ENCODE peak calls at places on chromosomes 5 and 9, in ten cellular contexts. One of them, this sample, is unnamed.

GRCh38 chr5:178998441-178998840 is 3.3 kb upstream of the GRM6 start:
- DNase-seq in small intestine: no peak
- DNase-seq in hepatocyte: no peak
- DNase-seq in GM23248: no peak
- DNase-seq in uterus: no peak
- DNase-seq in effector memory CD4-positive, alpha-beta T cell: no peak
- DNase-seq in HepG2: no peak
- DNase-seq in foreskin fibroblast: no peak
- DNase-seq in fibroblast of pulmonary artery: no peak
- DNase-seq in left ventricle myocardium inferior: no peak
- DNase-seq in this sample: no peak

GRCh38 chr5:139806726-139807646 is 11.4 kb downstream of the PSD2 start:
- DNase-seq in hepatocyte: no peak
- DNase-seq in fibroblast of pulmonary artery: no peak
- DNase-seq in uterus: no peak
- DNase-seq in left ventricle myocardium inferior: peak
- DNase-seq in small intestine: no peak
- DNase-seq in HepG2: no peak
- DNase-seq in foreskin fibroblast: no peak
- DNase-seq in effector memory CD4-positive, alpha-beta T cell: no peak
- DNase-seq in GM23248: no peak
- DNase-seq in this sample: peak

GRCh38 chr9:108687360-108687981 is 168.3 kb downstream of the ACTL7B start:
- DNase-seq in hepatocyte: peak
- DNase-seq in small intestine: no peak
- DNase-seq in foreskin fibroblast: no peak
- DNase-seq in fibroblast of pulmonary artery: peak
- DNase-seq in left ventricle myocardium inferior: no peak
- DNase-seq in uterus: no peak
- DNase-seq in GM23248: peak
- DNase-seq in HepG2: no peak
- DNase-seq in effector memory CD4-positive, alpha-beta T cell: no peak
- DNase-seq in this sample: no peak

GRCh38 chr5:149853019-149853648 is 91.5 kb downstream of the PDE6A start:
- DNase-seq in HepG2: peak
- DNase-seq in small intestine: peak
- DNase-seq in hepatocyte: peak
- DNase-seq in uterus: peak
- DNase-seq in fibroblast of pulmonary artery: peak
- DNase-seq in GM23248: peak
- DNase-seq in foreskin fibroblast: peak
- DNase-seq in left ventricle myocardium inferior: peak
- DNase-seq in effector memory CD4-positive, alpha-beta T cell: no peak
- DNase-seq in this sample: peak

GRCh38 chr5:53261245-53261644 is 151.7 kb upstream of the MOCS2 start:
- DNase-seq in hepatocyte: no peak
- DNase-seq in GM23248: peak
- DNase-seq in left ventricle myocardium inferior: no peak
- DNase-seq in small intestine: no peak
- DNase-seq in effector memory CD4-positive, alpha-beta T cell: no peak
- DNase-seq in fibroblast of pulmonary artery: no peak
- DNase-seq in uterus: no peak
- DNase-seq in HepG2: no peak
- DNase-seq in foreskin fibroblast: no peak
- DNase-seq in this sample: no peak

GRCh38 chr5:53030828-53031425 is 41.8 kb downstream of the ITGA2 start:
- DNase-seq in hepatocyte: no peak
- DNase-seq in small intestine: peak
- DNase-seq in fibroblast of pulmonary artery: no peak
- DNase-seq in HepG2: no peak
- DNase-seq in left ventricle myocardium inferior: no peak
- DNase-seq in GM23248: no peak
- DNase-seq in uterus: no peak
- DNase-seq in foreskin fibroblast: no peak
- DNase-seq in effector memory CD4-positive, alpha-beta T cell: no peak
- DNase-seq in this sample: no peak

GRCh38 chr5:79107020-79107796 is 4.4 kb upstream of the BHMT start:
- DNase-seq in fibroblast of pulmonary artery: peak
- DNase-seq in GM23248: peak
- DNase-seq in small intestine: no peak
- DNase-seq in left ventricle myocardium inferior: no peak
- DNase-seq in hepatocyte: peak
- DNase-seq in HepG2: no peak
- DNase-seq in effector memory CD4-positive, alpha-beta T cell: no peak
- DNase-seq in foreskin fibroblast: peak
- DNase-seq in uterus: no peak
- DNase-seq in this sample: no peak

GRCh38 chr9:108746864-108747263 is 108.9 kb downstream of the ACTL7B start:
- DNase-seq in HepG2: peak
- DNase-seq in small intestine: no peak
- DNase-seq in foreskin fibroblast: peak
- DNase-seq in left ventricle myocardium inferior: no peak
- DNase-seq in uterus: no peak
- DNase-seq in effector memory CD4-positive, alpha-beta T cell: no peak
- DNase-seq in GM23248: peak
- DNase-seq in fibroblast of pulmonary artery: peak
- DNase-seq in hepatocyte: no peak
- DNase-seq in this sample: no peak

GRCh38 chr9:14344846-14345585 is 31.1 kb upstream of the NFIB start:
- DNase-seq in left ventricle myocardium inferior: no peak
- DNase-seq in HepG2: no peak
- DNase-seq in uterus: no peak
- DNase-seq in GM23248: no peak
- DNase-seq in effector memory CD4-positive, alpha-beta T cell: no peak
- DNase-seq in hepatocyte: no peak
- DNase-seq in fibroblast of pulmonary artery: no peak
- DNase-seq in foreskin fibroblast: no peak
- DNase-seq in small intestine: no peak
- DNase-seq in this sample: peak

GRCh38 chr5:51651476-51651875 is 268.2 kb downstream of the ISL1 start:
- DNase-seq in fibroblast of pulmonary artery: no peak
- DNase-seq in hepatocyte: no peak
- DNase-seq in small intestine: no peak
- DNase-seq in HepG2: no peak
- DNase-seq in foreskin fibroblast: no peak
- DNase-seq in left ventricle myocardium inferior: no peak
- DNase-seq in uterus: no peak
- DNase-seq in GM23248: no peak
- DNase-seq in effector memory CD4-positive, alpha-beta T cell: no peak
- DNase-seq in this sample: no peak

DNA sequence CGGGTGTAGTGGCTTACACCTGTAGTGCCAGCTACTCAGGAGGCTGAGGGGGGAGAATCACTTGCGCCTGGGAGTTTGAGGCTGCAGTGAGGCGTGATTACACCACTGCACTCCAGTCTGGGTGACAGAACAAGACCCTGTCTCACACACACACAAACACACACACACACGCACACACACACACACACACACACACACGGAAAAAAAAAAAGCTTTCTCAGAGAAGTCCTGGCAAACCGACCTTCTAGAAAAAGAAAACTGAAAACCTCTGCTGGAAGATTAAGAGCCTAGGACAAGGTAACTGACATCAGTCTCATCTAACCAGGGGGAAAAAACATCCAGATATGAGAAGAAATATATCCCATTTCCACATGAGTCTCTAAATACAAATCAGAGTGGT is 140.3 kb upstream of the RETREG1 start:
- DNase-seq in HepG2: no peak
- DNase-seq in GM23248: no peak
- DNase-seq in uterus: no peak
- DNase-seq in hepatocyte: no peak
- DNase-seq in small intestine: no peak
- DNase-seq in left ventricle myocardium inferior: no peak
- DNase-seq in effector memory CD4-positive, alpha-beta T cell: no peak
- DNase-seq in fibroblast of pulmonary artery: no peak
- DNase-seq in foreskin fibroblast: no peak
- DNase-seq in this sample: no peak
- H3K4me3 ChIP-seq in HepG2: peak
- H3K4me3 ChIP-seq in GM23248: no peak
- H3K4me3 ChIP-seq in uterus: no peak
- H3K4me3 ChIP-seq in hepatocyte: no peak
- H3K4me3 ChIP-seq in small intestine: no peak
- H3K4me3 ChIP-seq in left ventricle myocardium inferior: no peak
- H3K4me3 ChIP-seq in effector memory CD4-positive, alpha-beta T cell: no peak
- H3K4me3 ChIP-seq in fibroblast of pulmonary artery: no peak
- H3K4me3 ChIP-seq in foreskin fibroblast: no peak
- H3K4me3 ChIP-seq in this sample: no peak

DNA sequence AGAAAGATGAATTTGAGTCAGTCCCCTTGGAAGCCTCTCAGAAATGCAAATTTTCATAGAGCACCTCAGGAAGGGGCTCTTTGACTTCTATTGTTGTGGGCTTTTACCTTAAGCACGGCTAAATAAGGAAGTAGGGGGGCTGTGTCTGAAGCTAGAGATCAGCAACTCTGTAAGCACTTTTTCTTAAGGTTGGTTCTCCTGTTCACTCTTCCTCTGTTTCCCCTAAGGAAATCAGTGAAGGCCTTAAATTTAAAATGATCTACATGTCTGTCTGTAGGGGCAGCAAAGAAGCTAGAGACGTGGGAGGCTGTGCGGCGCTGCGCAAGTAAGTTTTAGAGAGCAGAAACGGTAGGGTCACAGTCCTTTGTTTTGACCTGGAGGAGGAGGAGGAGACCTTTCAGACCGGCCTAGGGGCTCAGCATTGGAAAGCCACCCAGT is 1.2 kb upstream of the CDC14B start:
- DNase-seq in hepatocyte: peak
- DNase-seq in fibroblast of pulmonary artery: no peak
- DNase-seq in GM23248: no peak
- DNase-seq in small intestine: no peak
- DNase-seq in effector memory CD4-positive, alpha-beta T cell: no peak
- DNase-seq in HepG2: peak
- DNase-seq in uterus: no peak
- DNase-seq in foreskin fibroblast: no peak
- DNase-seq in left ventricle myocardium inferior: no peak
- DNase-seq in this sample: peak
- H3K4me3 ChIP-seq in hepatocyte: no peak
- H3K4me3 ChIP-seq in fibroblast of pulmonary artery: no peak
- H3K4me3 ChIP-seq in GM23248: no peak
- H3K4me3 ChIP-seq in small intestine: no peak
- H3K4me3 ChIP-seq in effector memory CD4-positive, alpha-beta T cell: no peak
- H3K4me3 ChIP-seq in HepG2: peak
- H3K4me3 ChIP-seq in uterus: no peak
- H3K4me3 ChIP-seq in foreskin fibroblast: no peak
- H3K4me3 ChIP-seq in left ventricle myocardium inferior: no peak
- H3K4me3 ChIP-seq in this sample: peak

DNA sequence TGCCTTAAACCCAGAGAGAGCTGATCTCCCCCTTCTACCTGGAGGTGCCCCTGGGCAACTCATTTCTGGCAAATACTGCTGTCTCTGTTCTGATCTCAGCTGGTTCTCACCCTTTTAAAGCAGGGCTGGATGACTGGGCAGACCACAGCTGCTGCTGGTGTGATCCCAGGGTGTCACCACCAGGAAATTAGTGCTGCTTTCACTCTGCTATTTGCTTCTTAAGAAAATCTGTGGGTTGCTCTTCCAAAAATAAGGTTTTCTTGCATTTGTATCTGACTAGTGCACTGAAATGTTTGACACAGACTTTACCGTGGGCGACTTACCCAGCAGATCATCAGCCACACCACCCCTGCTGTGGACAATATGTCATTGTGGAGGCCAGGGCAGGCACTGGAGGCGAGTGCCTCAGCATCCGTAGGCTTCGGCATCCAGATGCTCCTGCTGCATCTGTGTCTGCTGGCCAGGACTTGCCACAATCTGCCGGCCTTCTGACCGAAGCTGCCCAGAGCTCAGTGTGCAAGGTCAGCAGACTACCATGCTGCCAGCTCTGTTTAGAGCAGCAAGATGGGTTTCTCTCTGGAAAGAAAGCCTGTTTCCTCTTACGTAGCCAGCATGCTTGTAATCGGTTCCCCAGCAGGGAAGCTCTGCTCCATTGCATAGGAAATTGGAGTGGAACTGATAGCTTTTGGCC is 13.6 kb downstream of the ARHGAP26 start:
- DNase-seq in effector memory CD4-positive, alpha-beta T cell: no peak
- DNase-seq in small intestine: no peak
- DNase-seq in HepG2: no peak
- DNase-seq in uterus: no peak
- DNase-seq in fibroblast of pulmonary artery: peak
- DNase-seq in GM23248: peak
- DNase-seq in foreskin fibroblast: peak
- DNase-seq in left ventricle myocardium inferior: peak
- DNase-seq in hepatocyte: no peak
- DNase-seq in this sample: no peak
- H3K4me3 ChIP-seq in effector memory CD4-positive, alpha-beta T cell: peak
- H3K4me3 ChIP-seq in small intestine: no peak
- H3K4me3 ChIP-seq in HepG2: no peak
- H3K4me3 ChIP-seq in uterus: no peak
- H3K4me3 ChIP-seq in fibroblast of pulmonary artery: no peak
- H3K4me3 ChIP-seq in GM23248: peak
- H3K4me3 ChIP-seq in foreskin fibroblast: no peak
- H3K4me3 ChIP-seq in left ventricle myocardium inferior: peak
- H3K4me3 ChIP-seq in hepatocyte: no peak
- H3K4me3 ChIP-seq in this sample: no peak

DNA sequence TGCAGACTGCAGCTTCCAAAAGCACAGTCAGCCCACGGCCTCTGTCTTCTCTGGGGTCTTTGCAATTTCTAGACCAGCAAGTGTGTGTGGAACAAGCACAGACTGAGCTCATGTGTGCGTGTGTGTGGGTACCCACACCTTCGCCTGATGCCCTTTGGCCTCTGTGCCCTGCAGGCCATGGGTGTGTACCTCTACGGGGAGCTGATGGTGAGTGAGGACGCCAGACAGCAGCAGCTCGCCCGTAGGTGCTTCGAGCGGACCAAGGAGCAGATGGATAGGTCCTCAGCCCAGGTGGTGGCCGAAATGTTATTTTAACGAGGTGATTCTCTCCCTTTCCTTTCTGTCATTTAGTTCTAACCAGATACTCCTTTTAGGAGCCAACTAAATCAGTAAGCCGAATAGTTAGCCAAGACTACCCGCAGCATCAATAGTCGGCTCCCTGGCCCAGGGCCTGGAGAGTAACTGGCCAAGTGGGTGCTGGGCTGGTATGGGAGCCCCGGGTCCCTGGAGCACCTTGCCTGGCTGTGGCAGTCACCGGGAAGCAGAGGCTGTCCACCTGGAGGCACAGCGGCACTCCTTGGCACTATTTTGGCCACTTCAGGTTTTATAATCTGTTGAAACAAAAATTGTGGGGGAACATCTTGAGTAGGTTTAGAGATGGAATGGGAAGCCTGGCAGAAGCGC is 235.0 kb downstream of the FANCC start:
- DNase-seq in effector memory CD4-positive, alpha-beta T cell: no peak
- DNase-seq in small intestine: peak
- DNase-seq in uterus: no peak
- DNase-seq in fibroblast of pulmonary artery: no peak
- DNase-seq in HepG2: no peak
- DNase-seq in left ventricle myocardium inferior: no peak
- DNase-seq in foreskin fibroblast: no peak
- DNase-seq in hepatocyte: no peak
- DNase-seq in GM23248: no peak
- DNase-seq in this sample: peak
- H3K4me3 ChIP-seq in effector memory CD4-positive, alpha-beta T cell: no peak
- H3K4me3 ChIP-seq in small intestine: no peak
- H3K4me3 ChIP-seq in uterus: no peak
- H3K4me3 ChIP-seq in fibroblast of pulmonary artery: no peak
- H3K4me3 ChIP-seq in HepG2: no peak
- H3K4me3 ChIP-seq in left ventricle myocardium inferior: no peak
- H3K4me3 ChIP-seq in foreskin fibroblast: no peak
- H3K4me3 ChIP-seq in hepatocyte: no peak
- H3K4me3 ChIP-seq in GM23248: no peak
- H3K4me3 ChIP-seq in this sample: no peak

GRCh38 chr5:128965638-128966302 is 482 bp downstream of the SLC27A6 start:
- DNase-seq in foreskin fibroblast: no peak
- DNase-seq in uterus: no peak
- DNase-seq in fibroblast of pulmonary artery: no peak
- DNase-seq in hepatocyte: no peak
- DNase-seq in HepG2: no peak
- DNase-seq in effector memory CD4-positive, alpha-beta T cell: no peak
- DNase-seq in GM23248: no peak
- DNase-seq in small intestine: no peak
- DNase-seq in left ventricle myocardium inferior: no peak
- DNase-seq in this sample: peak
- H3K4me3 ChIP-seq in foreskin fibroblast: peak
- H3K4me3 ChIP-seq in uterus: peak
- H3K4me3 ChIP-seq in fibroblast of pulmonary artery: peak
- H3K4me3 ChIP-seq in hepatocyte: peak
- H3K4me3 ChIP-seq in HepG2: no peak
- H3K4me3 ChIP-seq in effector memory CD4-positive, alpha-beta T cell: no peak
- H3K4me3 ChIP-seq in GM23248: no peak
- H3K4me3 ChIP-seq in small intestine: no peak
- H3K4me3 ChIP-seq in left ventricle myocardium inferior: peak
- H3K4me3 ChIP-seq in this sample: peak